ENCODE peak calls at places on chromosomes 7 and 10, in nine cellular contexts. One of them, this sample, is unnamed. For H3K27me3, the result is how much of the 10 kb centered on the place peaks cover.

GRCh38 chr7:130560972-130561371 is 69.1 kb downstream of the MEST start:
- DNase-seq in Panc1: peak
- DNase-seq in right cardiac atrium: no peak
- DNase-seq in CD4-positive, CD25-positive, alpha-beta regulatory T cell: peak
- DNase-seq in neural progenitor cell: no peak
- DNase-seq in endothelial cell of umbilical vein: peak
- DNase-seq in transverse colon: no peak
- DNase-seq in sigmoid colon: no peak
- DNase-seq in CD8-positive, alpha-beta memory T cell: no peak
- DNase-seq in this sample: no peak

GRCh38 chr7:16586081-16586874 is 59.3 kb downstream of the ANKMY2 start:
- DNase-seq in Panc1: no peak
- DNase-seq in right cardiac atrium: peak
- DNase-seq in CD4-positive, CD25-positive, alpha-beta regulatory T cell: no peak
- DNase-seq in neural progenitor cell: no peak
- DNase-seq in endothelial cell of umbilical vein: no peak
- DNase-seq in transverse colon: no peak
- DNase-seq in sigmoid colon: no peak
- DNase-seq in CD8-positive, alpha-beta memory T cell: no peak
- DNase-seq in this sample: peak

GRCh38 chr10:110032801-110033723 is 25.3 kb downstream of the ADD3 start:
- DNase-seq in Panc1: no peak
- DNase-seq in right cardiac atrium: no peak
- DNase-seq in CD4-positive, CD25-positive, alpha-beta regulatory T cell: no peak
- DNase-seq in neural progenitor cell: no peak
- DNase-seq in endothelial cell of umbilical vein: peak
- DNase-seq in transverse colon: no peak
- DNase-seq in sigmoid colon: no peak
- DNase-seq in CD8-positive, alpha-beta memory T cell: no peak
- DNase-seq in this sample: no peak

GRCh38 chr10:11285171-11285570 is 267.5 kb downstream of the CELF2 start:
- DNase-seq in Panc1: no peak
- DNase-seq in right cardiac atrium: no peak
- DNase-seq in CD4-positive, CD25-positive, alpha-beta regulatory T cell: no peak
- DNase-seq in neural progenitor cell: peak
- DNase-seq in endothelial cell of umbilical vein: no peak
- DNase-seq in transverse colon: no peak
- DNase-seq in sigmoid colon: no peak
- DNase-seq in CD8-positive, alpha-beta memory T cell: no peak
- DNase-seq in this sample: no peak

GRCh38 chr7:84647797-84648762 is 453.5 kb upstream of the SEMA3A start:
- DNase-seq in Panc1: no peak
- DNase-seq in right cardiac atrium: no peak
- DNase-seq in CD4-positive, CD25-positive, alpha-beta regulatory T cell: no peak
- DNase-seq in neural progenitor cell: no peak
- DNase-seq in endothelial cell of umbilical vein: peak
- DNase-seq in transverse colon: no peak
- DNase-seq in sigmoid colon: no peak
- DNase-seq in CD8-positive, alpha-beta memory T cell: no peak
- DNase-seq in this sample: no peak

GRCh38 chr7:135247746-135248471 is 14.3 kb downstream of the STRA8 start:
- DNase-seq in Panc1: no peak
- DNase-seq in right cardiac atrium: no peak
- DNase-seq in CD4-positive, CD25-positive, alpha-beta regulatory T cell: no peak
- DNase-seq in neural progenitor cell: no peak
- DNase-seq in endothelial cell of umbilical vein: no peak
- DNase-seq in transverse colon: no peak
- DNase-seq in sigmoid colon: no peak
- DNase-seq in CD8-positive, alpha-beta memory T cell: no peak
- DNase-seq in this sample: no peak

GRCh38 chr10:34658934-34659333 is 156.2 kb downstream of the PARD3 start:
- DNase-seq in Panc1: no peak
- DNase-seq in right cardiac atrium: no peak
- DNase-seq in CD4-positive, CD25-positive, alpha-beta regulatory T cell: no peak
- DNase-seq in neural progenitor cell: no peak
- DNase-seq in endothelial cell of umbilical vein: no peak
- DNase-seq in transverse colon: peak
- DNase-seq in sigmoid colon: no peak
- DNase-seq in CD8-positive, alpha-beta memory T cell: no peak
- DNase-seq in this sample: no peak

GRCh38 chr10:34813626-34814227 is 1.4 kb downstream of the PARD3 start:
- DNase-seq in Panc1: no peak
- DNase-seq in right cardiac atrium: peak
- DNase-seq in CD4-positive, CD25-positive, alpha-beta regulatory T cell: no peak
- DNase-seq in neural progenitor cell: no peak
- DNase-seq in endothelial cell of umbilical vein: peak
- DNase-seq in transverse colon: peak
- DNase-seq in sigmoid colon: no peak
- DNase-seq in CD8-positive, alpha-beta memory T cell: no peak
- DNase-seq in this sample: no peak

GRCh38 chr7:158824028-158824427 is 5.3 kb downstream of the ESYT2 start:
- DNase-seq in Panc1: no peak
- DNase-seq in right cardiac atrium: no peak
- DNase-seq in CD4-positive, CD25-positive, alpha-beta regulatory T cell: peak
- DNase-seq in neural progenitor cell: no peak
- DNase-seq in endothelial cell of umbilical vein: no peak
- DNase-seq in transverse colon: peak
- DNase-seq in sigmoid colon: no peak
- DNase-seq in CD8-positive, alpha-beta memory T cell: peak
- DNase-seq in this sample: no peak

GRCh38 chr10:79059859-79060379 is 8.8 kb upstream of the ZMIZ1 start:
- DNase-seq in Panc1: no peak
- DNase-seq in right cardiac atrium: no peak
- DNase-seq in CD4-positive, CD25-positive, alpha-beta regulatory T cell: no peak
- DNase-seq in neural progenitor cell: no peak
- DNase-seq in endothelial cell of umbilical vein: no peak
- DNase-seq in transverse colon: peak
- DNase-seq in sigmoid colon: peak
- DNase-seq in CD8-positive, alpha-beta memory T cell: no peak
- DNase-seq in this sample: no peak

GRCh38 chr10:123864923-123865322 is 26.7 kb downstream of the CPXM2 start:
- DNase-seq in Panc1: no peak
- DNase-seq in right cardiac atrium: no peak
- DNase-seq in CD4-positive, CD25-positive, alpha-beta regulatory T cell: no peak
- DNase-seq in neural progenitor cell: no peak
- DNase-seq in endothelial cell of umbilical vein: no peak
- DNase-seq in transverse colon: peak
- DNase-seq in sigmoid colon: peak
- DNase-seq in CD8-positive, alpha-beta memory T cell: no peak
- DNase-seq in this sample: no peak

DNA sequence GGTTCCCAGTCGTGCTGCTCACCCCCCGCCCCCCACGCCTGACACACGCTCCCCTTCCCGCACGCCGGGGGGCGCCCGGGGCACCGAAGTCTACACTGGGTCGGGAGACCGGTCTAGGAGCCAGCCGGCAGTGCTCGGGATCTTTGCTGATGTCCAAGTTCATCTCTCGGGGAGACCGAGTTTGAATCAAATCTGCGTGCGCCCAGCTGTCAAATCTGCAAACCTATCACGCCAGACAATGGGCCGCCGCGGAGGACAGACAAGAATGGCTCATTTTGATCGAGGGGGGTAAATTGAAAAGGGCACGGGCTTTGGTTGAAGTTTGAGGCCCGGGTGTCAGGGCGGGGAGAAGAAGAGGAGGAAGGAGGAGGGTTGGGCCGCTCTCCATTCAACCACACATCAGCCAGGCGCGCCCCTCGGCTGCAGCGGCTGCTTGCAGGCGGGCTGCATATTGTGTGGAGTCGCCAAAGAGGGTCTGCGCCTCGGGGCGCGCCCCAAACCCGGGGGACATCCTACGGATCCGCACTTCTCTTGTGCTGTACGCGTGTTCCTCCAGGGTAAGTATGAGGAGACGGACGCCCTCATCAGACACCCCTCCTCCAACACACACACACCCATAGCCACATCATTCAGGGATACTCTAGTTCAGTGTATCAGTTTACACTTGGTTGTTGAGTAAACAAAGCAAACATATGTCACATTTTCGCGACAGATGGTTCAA is 1.3 kb upstream of the GFRA1 start:
- DNase-seq in Panc1: no peak
- DNase-seq in right cardiac atrium: peak
- DNase-seq in CD4-positive, CD25-positive, alpha-beta regulatory T cell: no peak
- DNase-seq in neural progenitor cell: peak
- DNase-seq in endothelial cell of umbilical vein: no peak
- DNase-seq in transverse colon: no peak
- DNase-seq in sigmoid colon: no peak
- DNase-seq in CD8-positive, alpha-beta memory T cell: no peak
- DNase-seq in this sample: peak
- H3K4me3 ChIP-seq in Panc1: peak
- H3K4me3 ChIP-seq in right cardiac atrium: peak
- H3K4me3 ChIP-seq in CD4-positive, CD25-positive, alpha-beta regulatory T cell: no peak
- H3K4me3 ChIP-seq in neural progenitor cell: peak
- H3K4me3 ChIP-seq in endothelial cell of umbilical vein: no peak
- H3K4me3 ChIP-seq in transverse colon: peak
- H3K4me3 ChIP-seq in sigmoid colon: peak
- H3K4me3 ChIP-seq in CD8-positive, alpha-beta memory T cell: no peak
- H3K4me3 ChIP-seq in this sample: peak

DNA sequence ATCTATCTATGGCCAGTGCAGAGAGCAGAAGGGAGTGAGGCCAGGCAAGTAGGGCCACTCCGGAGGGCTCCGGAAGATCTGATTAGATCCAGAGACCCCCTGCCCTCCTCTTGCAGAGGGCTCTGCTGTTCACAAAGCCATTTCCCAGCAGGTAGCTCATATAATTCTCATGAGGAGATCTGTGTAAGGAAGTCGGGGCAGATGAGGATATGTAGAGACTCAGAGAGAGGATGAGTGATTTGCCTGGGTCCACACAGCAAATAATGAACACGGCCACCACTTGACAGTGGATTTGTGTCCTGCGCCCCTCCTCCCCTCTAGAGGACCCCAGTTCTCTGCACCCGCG is 2.6 kb downstream of the MUC12 start:
- DNase-seq in Panc1: no peak
- DNase-seq in right cardiac atrium: no peak
- DNase-seq in CD4-positive, CD25-positive, alpha-beta regulatory T cell: no peak
- DNase-seq in neural progenitor cell: no peak
- DNase-seq in endothelial cell of umbilical vein: no peak
- DNase-seq in transverse colon: no peak
- DNase-seq in sigmoid colon: no peak
- DNase-seq in CD8-positive, alpha-beta memory T cell: no peak
- DNase-seq in this sample: peak
- H3K27me3 ChIP-seq in Panc1: under half
- H3K27me3 ChIP-seq in right cardiac atrium: under half
- H3K27me3 ChIP-seq in CD4-positive, CD25-positive, alpha-beta regulatory T cell: under half
- H3K27me3 ChIP-seq in neural progenitor cell: under half
- H3K27me3 ChIP-seq in endothelial cell of umbilical vein: under half
- H3K27me3 ChIP-seq in transverse colon: under half
- H3K27me3 ChIP-seq in sigmoid colon: under half
- H3K27me3 ChIP-seq in CD8-positive, alpha-beta memory T cell: under half
- H3K27me3 ChIP-seq in this sample: under half

GRCh38 chr10:106401161-106401560 is 763.3 kb downstream of the SORCS1 start:
- DNase-seq in Panc1: no peak
- DNase-seq in right cardiac atrium: no peak
- DNase-seq in CD4-positive, CD25-positive, alpha-beta regulatory T cell: no peak
- DNase-seq in neural progenitor cell: no peak
- DNase-seq in endothelial cell of umbilical vein: no peak
- DNase-seq in transverse colon: no peak
- DNase-seq in sigmoid colon: no peak
- DNase-seq in CD8-positive, alpha-beta memory T cell: no peak
- DNase-seq in this sample: no peak
- H3K4me3 ChIP-seq in Panc1: no peak
- H3K4me3 ChIP-seq in right cardiac atrium: no peak
- H3K4me3 ChIP-seq in CD4-positive, CD25-positive, alpha-beta regulatory T cell: no peak
- H3K4me3 ChIP-seq in neural progenitor cell: no peak
- H3K4me3 ChIP-seq in endothelial cell of umbilical vein: no peak
- H3K4me3 ChIP-seq in transverse colon: no peak
- H3K4me3 ChIP-seq in sigmoid colon: no peak
- H3K4me3 ChIP-seq in CD8-positive, alpha-beta memory T cell: no peak
- H3K4me3 ChIP-seq in this sample: no peak

DNA sequence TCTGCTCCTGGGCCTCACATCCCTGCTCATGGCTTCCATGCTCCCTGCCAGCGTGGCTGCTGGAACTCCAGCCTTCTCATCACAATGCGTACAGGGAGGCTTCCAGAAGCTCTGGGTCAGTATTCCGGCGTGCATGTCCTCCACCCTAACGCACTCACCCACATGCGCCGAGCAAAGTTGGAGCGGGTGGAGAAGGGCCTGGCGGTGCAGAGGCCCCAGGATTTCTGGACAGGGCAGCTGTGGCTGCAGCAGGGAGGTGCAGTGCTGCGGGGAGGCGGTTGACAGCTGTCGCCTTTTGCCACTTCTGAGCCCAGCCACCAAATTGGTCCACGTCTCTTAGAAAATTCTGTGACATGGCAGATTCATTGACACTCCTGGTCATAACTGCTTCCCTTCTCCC is 33.6 kb upstream of the FAM20C start:
- DNase-seq in Panc1: no peak
- DNase-seq in right cardiac atrium: no peak
- DNase-seq in CD4-positive, CD25-positive, alpha-beta regulatory T cell: no peak
- DNase-seq in neural progenitor cell: no peak
- DNase-seq in endothelial cell of umbilical vein: no peak
- DNase-seq in transverse colon: no peak
- DNase-seq in sigmoid colon: no peak
- DNase-seq in CD8-positive, alpha-beta memory T cell: no peak
- DNase-seq in this sample: no peak
- H3K27me3 ChIP-seq in Panc1: under half
- H3K27me3 ChIP-seq in right cardiac atrium: under half
- H3K27me3 ChIP-seq in CD4-positive, CD25-positive, alpha-beta regulatory T cell: under half
- H3K27me3 ChIP-seq in neural progenitor cell: under half
- H3K27me3 ChIP-seq in endothelial cell of umbilical vein: under half
- H3K27me3 ChIP-seq in transverse colon: under half
- H3K27me3 ChIP-seq in sigmoid colon: under half
- H3K27me3 ChIP-seq in CD8-positive, alpha-beta memory T cell: under half
- H3K27me3 ChIP-seq in this sample: under half

DNA sequence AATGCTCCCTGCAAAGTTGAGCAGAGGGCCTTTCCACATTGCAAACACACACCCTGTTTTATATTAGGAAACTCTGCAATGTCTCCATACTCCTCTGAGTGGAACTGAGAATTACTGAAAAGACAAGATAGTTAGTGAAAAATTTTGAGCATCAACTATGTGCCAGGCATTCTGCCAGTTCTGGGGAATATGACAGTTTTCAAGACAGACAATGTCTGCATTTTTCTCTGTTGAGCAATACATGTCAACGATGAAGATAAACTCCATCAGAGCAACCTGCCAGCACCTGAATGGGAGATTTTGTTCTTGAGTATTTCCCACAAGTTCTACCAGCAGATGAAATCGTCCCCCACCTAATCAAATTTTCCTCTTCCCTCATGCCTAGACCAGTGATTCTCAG is 203.4 kb upstream of the BMPER start:
- DNase-seq in Panc1: no peak
- DNase-seq in right cardiac atrium: no peak
- DNase-seq in CD4-positive, CD25-positive, alpha-beta regulatory T cell: no peak
- DNase-seq in neural progenitor cell: no peak
- DNase-seq in endothelial cell of umbilical vein: no peak
- DNase-seq in transverse colon: no peak
- DNase-seq in sigmoid colon: no peak
- DNase-seq in CD8-positive, alpha-beta memory T cell: no peak
- DNase-seq in this sample: no peak
- H3K4me3 ChIP-seq in Panc1: no peak
- H3K4me3 ChIP-seq in right cardiac atrium: no peak
- H3K4me3 ChIP-seq in CD4-positive, CD25-positive, alpha-beta regulatory T cell: no peak
- H3K4me3 ChIP-seq in neural progenitor cell: no peak
- H3K4me3 ChIP-seq in endothelial cell of umbilical vein: no peak
- H3K4me3 ChIP-seq in transverse colon: no peak
- H3K4me3 ChIP-seq in sigmoid colon: no peak
- H3K4me3 ChIP-seq in CD8-positive, alpha-beta memory T cell: no peak
- H3K4me3 ChIP-seq in this sample: no peak